ENCODE peak calls at places on chromosomes 4 and X, in four cellular contexts. D, V, Z and B are unnamed samples.

GRCh38 chrX:104833401-104833800 is 267.4 kb downstream of the IL1RAPL2 start:
- DNase-seq in Z (no peak), D (peak; percentile 10), V (peak; percentile 9), B (no peak)

GRCh38 chr4:3441501-3442459 is at the start of gene HGFAC:
- DNase-seq in Z (no peak), D (no peak), V (no peak), B (no peak)

GRCh38 chr4:78622253-78622979 is 70.8 kb downstream of the ANXA3 start:
- DNase-seq in Z (no peak), D (peak; percentile 55), V (peak; percentile 65), B (no peak)

GRCh38 chr4:78542373-78542772 is 9.2 kb upstream of the ANXA3 start:
- DNase-seq in V (peak; percentile 62), D (peak; percentile 81), Z (no peak), B (no peak)

GRCh38 chr4:27692098-27692679 is 831.5 kb downstream of the STIM2 start:
- DNase-seq in Z (no peak), D (peak; percentile 37), V (peak; percentile 33), B (no peak)

GRCh38 chrX:155745792-155746191 is 133.0 kb upstream of the TMLHE start:
- DNase-seq in D (peak; percentile 43), V (peak; percentile 35), Z (no peak), B (no peak)

GRCh38 chrX:138485224-138485623 is 226.3 kb downstream of the FGF13 start:
- DNase-seq in V (no peak), D (no peak), Z (no peak), B (no peak)

GRCh38 chr4:5471691-5472090 is 236.7 kb downstream of the EVC2 start:
- DNase-seq in V (no peak), D (no peak), Z (no peak), B (no peak)

GRCh38 chr4:159434496-159435241 is 331.8 kb downstream of the RAPGEF2 start:
- DNase-seq in V (peak; percentile 49), D (peak; percentile 58), Z (no peak), B (no peak)

GRCh38 chr4:47839259-47839658 is 1.4 kb upstream of the CORIN start:
- DNase-seq in D (peak; percentile 63), V (peak; percentile 47), Z (no peak), B (peak; percentile 9)

GRCh38 chr4:186067757-186068385 is 1.1 kb upstream of the TLR3 start:
- DNase-seq in Z (peak; percentile 37), D (peak; percentile 73), V (peak; percentile 75), B (peak; percentile 1)

GRCh38 chr4:148443550-148444295 is 1.5 kb upstream of the NR3C2 start:
- DNase-seq in Z (peak; percentile 36), D (peak; percentile 44), V (no peak), B (peak; percentile 27)

GRCh38 chr4:166198041-166198440 is 325.0 kb downstream of the TLL1 start:
- DNase-seq in V (no peak), Z (no peak), D (no peak), B (no peak)
- H3K4me3 ChIP-seq in V (no peak overlapping the region), Z (no peak overlapping the region), D (no peak overlapping the region), B (no peak overlapping the region)

GRCh38 chr4:151690164-151690856 is 70.5 kb downstream of the GATB start:
- DNase-seq in Z (no peak), V (peak; percentile 52), D (peak; percentile 71), B (no peak)
- H3K4me1 ChIP-seq in Z (no peaks in the 10 kb centered on the region), V (peaks cover 3% of the 10 kb centered on the region), D (peaks cover 55% of the 10 kb centered on the region), B (no peaks in the 10 kb centered on the region)

GRCh38 chrX:18102006-18102405 is 118.7 kb downstream of the BEND2 start:
- DNase-seq in Z (no peak), D (no peak), V (no peak), B (no peak)

GRCh38 chrX:18098704-18099103 is 122.0 kb downstream of the BEND2 start:
- DNase-seq in D (no peak), V (no peak), Z (no peak), B (no peak)

GRCh38 chrX:18101087-18101486 is 119.6 kb downstream of the BEND2 start:
- DNase-seq in V (no peak), D (no peak), Z (no peak), B (no peak)

DNA sequence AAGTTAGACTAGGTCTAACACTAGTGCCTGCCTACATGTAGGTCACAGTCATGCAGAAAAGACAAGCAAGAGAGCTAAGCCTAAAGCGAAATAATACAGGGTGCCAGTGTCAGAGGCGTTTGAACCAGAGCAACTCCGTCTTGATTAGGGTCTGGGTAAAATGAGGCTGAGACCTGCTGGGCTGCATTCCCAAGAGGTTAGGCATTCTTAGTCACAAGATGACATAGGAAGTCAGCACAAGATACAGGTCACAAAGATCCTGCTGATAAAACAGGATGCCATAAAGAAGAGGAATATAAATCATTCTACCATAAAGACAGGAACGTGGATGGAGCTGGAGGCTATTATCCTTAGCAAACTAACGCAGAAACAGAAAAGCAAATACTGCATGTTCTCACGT is 120.9 kb downstream of the BEND2 start:
- DNase-seq in Z (no peak), V (no peak), D (no peak), B (no peak)
- H3K9me3 ChIP-seq in Z (no peaks in the 10 kb centered on the region), V (no peaks in the 10 kb centered on the region), D (peaks cover 3% of the 10 kb centered on the region), B (no peaks in the 10 kb centered on the region)

GRCh38 chrX:44343412-44343942 is at the start of gene EFHC2:
- DNase-seq in D (peak; percentile 66), V (peak; percentile 6), Z (peak; percentile 22), B (peak; percentile 48)

GRCh38 chrX:44342866-44343265 is 606 bp downstream of the EFHC2 start:
- DNase-seq in Z (no peak), V (no peak), D (no peak), B (no peak)

GRCh38 chrX:44344687-44345086 is 1.2 kb upstream of the EFHC2 start:
- DNase-seq in V (no peak), Z (no peak), D (no peak), B (peak; percentile 5)

GRCh38 chrX:44338361-44338760 is 5.1 kb downstream of the EFHC2 start:
- DNase-seq in V (no peak), D (no peak), Z (no peak), B (no peak)

GRCh38 chrX:44344194-44344593 is 722 bp upstream of the EFHC2 start:
- DNase-seq in D (no peak), Z (no peak), V (no peak), B (peak; percentile 60)
- H3K4me3 ChIP-seq in D (peak overlapping the region; percentile 79), Z (peak overlapping the region; percentile 68), V (no peak overlapping the region), B (peak overlapping the region; percentile 46)

GRCh38 chr4:145503486-145504072 is 21.9 kb downstream of the SMAD1 start:
- DNase-seq in D (no peak), V (no peak), Z (no peak), B (no peak)

GRCh38 chr4:145498430-145498829 is 16.8 kb downstream of the SMAD1 start:
- DNase-seq in V (no peak), Z (no peak), D (no peak), B (no peak)

GRCh38 chr4:145497199-145498149 is 15.8 kb downstream of the SMAD1 start:
- DNase-seq in V (no peak), D (no peak), Z (no peak), B (no peak)

GRCh38 chr4:145502809-145503208 is 21.2 kb downstream of the SMAD1 start:
- DNase-seq in D (no peak), V (no peak), Z (no peak), B (no peak)

DNA sequence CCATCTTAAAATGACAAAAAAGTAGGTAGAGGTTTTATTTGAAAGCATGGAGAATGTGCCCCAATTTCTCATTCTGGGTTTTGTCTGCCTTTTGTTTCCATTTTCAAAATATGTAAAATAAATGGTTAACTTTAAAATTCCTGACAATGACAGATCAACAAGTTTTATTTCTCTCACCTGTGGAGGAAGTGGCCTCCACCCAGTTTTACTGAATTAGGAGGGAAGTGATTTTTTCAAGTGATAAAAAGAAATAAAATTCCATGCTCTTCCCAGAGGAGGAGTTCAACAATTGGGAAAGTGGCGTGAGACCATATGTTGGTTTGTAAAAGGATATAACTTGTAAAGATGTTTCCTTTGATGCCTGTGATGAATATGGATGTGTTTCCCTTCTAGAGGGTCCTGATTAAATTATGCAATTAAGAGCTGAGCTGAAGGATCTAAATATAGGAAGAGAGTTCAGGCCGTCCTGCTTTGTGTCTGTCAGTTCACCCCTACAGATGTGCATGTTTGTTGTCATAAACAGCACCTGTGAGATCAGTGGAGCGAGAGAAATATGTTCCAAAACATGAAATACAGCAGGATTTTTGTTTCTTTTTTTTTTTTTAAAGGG is 19.5 kb downstream of the SMAD1 start:
- DNase-seq in V (no peak), D (no peak), Z (no peak), B (no peak)
- H3K4me1 ChIP-seq in V (no peaks in the 10 kb centered on the region), D (no peaks in the 10 kb centered on the region), Z (no peaks in the 10 kb centered on the region), B (no peaks in the 10 kb centered on the region)

GRCh38 chr4:53137468-53137867 is 228.4 kb downstream of the SCFD2 start:
- DNase-seq in D (no peak), Z (no peak), V (no peak), B (no peak)
- H3K9me3 ChIP-seq in D (no peaks in the 10 kb centered on the region), Z (no peaks in the 10 kb centered on the region), V (no peaks in the 10 kb centered on the region), B (no peaks in the 10 kb centered on the region)

DNA sequence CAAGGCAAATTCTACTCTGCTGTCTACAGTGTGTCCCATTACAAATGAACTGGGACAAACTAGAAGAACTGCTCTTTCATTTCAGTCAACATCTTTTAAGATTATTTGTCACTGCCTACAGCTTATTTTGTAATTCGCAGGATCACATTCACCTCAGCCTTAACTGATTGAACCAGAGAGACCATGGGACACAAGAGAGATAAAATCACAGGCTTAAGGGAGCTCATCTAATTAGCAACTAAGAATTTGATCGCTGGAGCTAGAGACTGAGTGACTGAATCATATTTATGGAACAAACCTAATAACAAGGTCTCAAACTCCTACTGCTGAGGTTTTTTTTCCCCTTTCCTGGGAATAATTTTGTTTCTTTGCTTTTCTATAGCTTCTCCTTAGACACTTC is 898.2 kb downstream of the PCDH18 start:
- DNase-seq in V (no peak), D (no peak), Z (no peak), B (no peak)
- H3K4me3 ChIP-seq in V (no peak overlapping the region), D (no peak overlapping the region), Z (no peak overlapping the region), B (no peak overlapping the region)